ENCODE peak calls at places on chromosomes 6 and 20, in seven cellular contexts. R is psoas muscle, O is fibroblast of the aortic adventitia, U is left lung, J is prostate gland, A is NB4, F is RWPE2. K is an unnamed sample.
A peak's percentile ranks its signal among the peaks of the same experiment; 100 is the strongest.

GRCh38 chr6:19945843-19946358 is 108.7 kb downstream of the ID4 start:
- DNase-seq in R (no peak), F (no peak), O (no peak), U (no peak), A (no peak), J (no peak), K (no peak)

GRCh38 chr20:20220137-20220536 is 147.8 kb upstream of the INSM1 start:
- DNase-seq in O (no peak), F (no peak), U (no peak), J (no peak), R (no peak), A (no peak), K (no peak)

GRCh38 chr6:21997414-21998037 is 299.3 kb downstream of the PRL start:
- DNase-seq in U (no peak), R (no peak), F (no peak), A (no peak), J (no peak), O (no peak), K (no peak)

GRCh38 chr6:137707590-137708360 is 159.3 kb upstream of the TNFAIP3 start:
- DNase-seq in U (no peak), A (peak; percentile 91), O (peak; percentile 88), J (peak; percentile 61), F (peak; percentile 76), R (peak; percentile 60), K (no peak)

GRCh38 chr6:27414996-27415395 is 26.4 kb downstream of the ZNF391 start:
- DNase-seq in F (no peak), U (no peak), A (no peak), J (no peak), R (no peak), O (no peak), K (no peak)

GRCh38 chr6:89941031-89941775 is 46.9 kb downstream of the GJA10 start:
- DNase-seq in O (peak; percentile 50), U (no peak), J (peak; percentile 92), A (no peak), F (no peak), R (peak; percentile 67), K (no peak)

GRCh38 chr6:117555882-117556498 is 46.3 kb downstream of the GOPC start:
- DNase-seq in U (no peak), F (no peak), A (peak; percentile 53), O (peak; percentile 63), R (no peak), J (peak; percentile 36), K (no peak)

GRCh38 chr6:7108196-7108963 is 619 bp downstream of the RREB1 start:
- DNase-seq in O (peak; percentile 47), R (peak; percentile 82), A (peak; percentile 74), F (no peak), J (peak; percentile 45), U (peak; percentile 90), K (no peak)

GRCh38 chr6:125780540-125781306 is 10.0 kb upstream of the NCOA7 start:
- DNase-seq in J (peak; percentile 41), F (no peak), R (peak; percentile 72), U (peak; percentile 82), O (peak; percentile 93), A (peak; percentile 89), K (no peak)

GRCh38 chr6:125781307-125781868 is 9.4 kb upstream of the NCOA7 start:
- DNase-seq in F (no peak), R (no peak), A (no peak), O (peak; percentile 65), J (no peak), U (no peak), K (no peak)

GRCh38 chr6:125784365-125784764 is 6.4 kb upstream of the NCOA7 start:
- DNase-seq in R (no peak), U (no peak), F (no peak), O (peak; percentile 77), A (no peak), J (no peak), K (no peak)

DNA sequence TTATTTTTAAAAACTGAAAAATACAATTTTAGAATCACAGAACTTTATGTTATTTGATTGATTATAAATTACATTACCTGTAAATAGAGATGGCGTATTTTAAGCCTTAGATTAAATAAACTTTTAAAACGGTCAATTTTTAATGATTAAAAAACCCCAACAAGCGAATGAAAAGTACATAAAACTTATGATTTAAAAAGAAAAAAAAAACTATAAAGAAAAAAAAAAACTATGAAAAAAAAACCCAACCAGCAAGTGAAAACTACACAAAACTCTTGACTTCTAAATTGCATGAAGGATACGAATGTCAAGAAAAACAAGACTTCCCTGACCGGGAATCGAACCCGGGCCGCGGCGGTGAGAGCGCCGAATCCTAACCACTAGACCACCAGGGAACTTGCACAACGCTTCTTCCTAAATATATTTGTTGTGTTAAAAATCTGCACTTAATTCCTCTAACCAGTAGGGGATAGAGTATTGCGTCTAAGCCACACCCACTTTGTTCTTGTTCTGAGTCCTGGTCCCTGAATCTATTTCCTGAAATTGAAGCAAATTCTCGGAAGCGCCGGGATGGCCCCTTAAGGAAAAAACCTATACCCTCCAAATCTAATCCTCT is 10.7 kb upstream of the NCOA7 start:
- DNase-seq in A (peak; percentile 93), J (peak; percentile 86), U (peak; percentile 87), O (peak; percentile 97), R (peak; percentile 88), F (no peak), K (no peak)
- TF ChIP-seq CTCF in A (no peak), J (peak; percentile 83), U (no peak), O (peak; percentile 48), R (peak; percentile 19), F (no peak), K (peak; percentile 58)

DNA sequence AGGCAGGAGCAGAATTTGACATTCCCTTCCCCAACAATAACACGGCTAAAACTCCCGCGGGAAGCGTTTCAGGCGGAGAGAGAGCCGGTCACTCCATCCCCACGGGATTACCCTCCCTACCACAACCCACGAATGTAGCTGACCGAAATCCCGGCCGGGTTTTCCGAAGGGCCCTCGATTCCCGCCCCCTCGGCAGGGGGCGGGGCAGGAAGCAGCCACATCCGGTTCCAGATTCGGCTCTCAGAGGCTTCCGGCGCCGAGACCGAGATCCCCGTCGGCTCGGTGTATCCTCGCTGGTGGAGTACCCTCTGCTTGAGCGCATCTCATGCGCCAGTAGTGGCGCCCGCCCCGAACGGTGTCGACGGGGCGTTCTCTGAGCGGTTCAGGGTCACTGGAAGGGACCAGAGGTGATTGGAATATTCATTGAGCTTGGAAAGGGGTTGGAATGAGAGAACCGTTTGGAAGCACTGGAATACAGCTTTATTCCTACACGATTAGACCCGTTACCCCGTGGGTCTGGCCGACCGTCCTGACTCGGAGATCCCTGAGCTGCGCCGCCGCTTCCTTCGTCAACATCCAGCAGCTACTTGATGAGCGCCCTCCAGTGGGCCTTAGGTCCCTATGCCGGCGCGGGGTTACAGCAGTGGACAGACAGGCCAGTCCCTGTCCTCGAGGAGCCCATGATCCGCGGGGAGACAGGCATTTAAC is 649 bp upstream of the RGL2 start:
- DNase-seq in F (no peak), R (peak; percentile 96), A (peak; percentile 97), O (peak; percentile 91), J (peak; percentile 88), U (peak; percentile 95), K (peak; percentile 95)
- TF ChIP-seq CTCF in F (peak; percentile 86), R (peak; percentile 69), A (peak; percentile 74), O (peak; percentile 83), J (peak; percentile 78), U (peak; percentile 54), K (peak; percentile 91)

GRCh38 chr6:114195736-114196403 is 147.0 kb downstream of the HS3ST5 start:
- DNase-seq in J (no peak), F (no peak), O (no peak), R (no peak), U (no peak), A (no peak), K (no peak)

GRCh38 chr6:114202389-114202788 is 140.4 kb downstream of the HS3ST5 start:
- DNase-seq in F (no peak), U (no peak), J (no peak), A (no peak), O (no peak), R (no peak), K (no peak)

DNA sequence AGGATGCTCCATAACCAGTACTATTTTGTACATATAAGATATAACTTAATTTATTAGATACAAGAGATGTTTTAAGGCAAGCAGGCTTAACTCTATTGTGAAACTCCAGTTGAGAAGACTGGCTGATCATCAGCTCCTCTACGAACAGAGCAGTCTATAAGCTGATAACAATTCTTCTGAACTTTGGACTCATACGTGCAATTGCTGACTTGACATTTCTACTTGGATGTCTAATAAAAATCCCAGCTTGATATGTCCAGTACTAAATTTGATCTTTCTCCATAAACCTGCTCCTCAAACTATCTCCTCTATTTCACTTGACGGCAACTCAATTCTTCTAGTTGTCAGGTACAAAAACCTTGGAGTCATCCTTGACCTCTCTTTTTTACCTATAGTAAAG is 141.9 kb downstream of the HS3ST5 start:
- DNase-seq in O (no peak), F (no peak), J (no peak), R (no peak), A (no peak), U (no peak), K (no peak)
- TF ChIP-seq CTCF in O (no peak), F (no peak), J (no peak), R (no peak), A (no peak), U (no peak), K (no peak)

GRCh38 chr6:34246249-34246562 is 2.6 kb downstream of the SMIM29 start:
- DNase-seq in O (no peak), J (no peak), U (no peak), F (no peak), R (no peak), A (no peak), K (peak; percentile 0)

GRCh38 chr6:34247481-34248197 is 1.2 kb downstream of the SMIM29 start:
- DNase-seq in J (no peak), A (no peak), F (no peak), O (peak; percentile 28), R (no peak), U (peak; percentile 71), K (no peak)

GRCh38 chr6:34248727-34249468 is at the start of gene SMIM29:
- DNase-seq in A (peak; percentile 97), U (peak; percentile 100), R (peak; percentile 99), O (peak; percentile 93), J (peak; percentile 96), F (peak; percentile 95), K (no peak)

GRCh38 chr6:34248198-34248726 is 544 bp downstream of the SMIM29 start:
- DNase-seq in U (peak; percentile 94), F (no peak), R (peak; percentile 85), O (peak; percentile 28), J (no peak), A (peak; percentile 55), K (no peak)

DNA sequence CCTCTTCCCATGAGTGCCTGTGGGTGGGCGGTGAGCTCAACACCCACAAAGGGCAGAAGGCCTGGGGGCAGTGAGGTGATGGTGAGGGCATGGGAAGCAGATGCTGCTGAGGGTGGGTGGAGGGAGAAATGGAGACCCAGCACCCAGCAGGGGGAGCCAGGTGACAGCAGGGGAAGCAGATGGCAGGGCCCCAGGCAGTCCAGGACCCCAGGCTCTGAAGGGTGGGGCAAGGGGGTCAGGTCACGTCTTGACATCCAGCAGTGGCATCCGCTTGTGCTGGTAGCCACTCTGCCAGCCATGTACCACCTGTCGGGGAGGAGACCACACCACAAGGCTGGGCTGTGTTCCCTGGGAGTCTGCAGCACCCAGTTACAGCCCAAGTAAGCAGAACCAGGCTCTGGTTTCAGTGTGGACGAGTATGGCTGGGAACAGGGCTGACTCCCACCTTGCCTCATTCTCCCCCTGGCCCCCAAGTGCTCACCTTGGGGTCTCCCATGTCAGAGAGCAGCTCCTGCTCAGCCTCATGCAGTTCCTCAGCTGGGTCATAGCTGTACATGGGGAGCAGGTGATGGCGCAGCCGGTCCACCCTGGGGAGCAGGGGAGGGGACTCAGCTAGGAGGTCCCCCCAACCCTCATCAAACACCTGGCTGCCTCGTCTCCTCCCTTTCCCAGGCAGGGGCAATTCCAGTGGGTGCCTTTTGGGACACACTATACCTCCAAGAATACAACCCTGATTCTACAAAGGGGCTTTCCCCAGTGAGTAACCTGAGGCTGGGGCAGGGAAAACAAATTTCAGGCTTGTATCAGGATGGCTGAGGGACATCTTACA is 2.0 kb downstream of the SMIM29 start:
- DNase-seq in O (no peak), U (peak; percentile 72), J (no peak), A (peak; percentile 71), F (no peak), R (peak; percentile 68), K (no peak)
- TF ChIP-seq CTCF in O (peak; percentile 45), U (no peak), J (peak; percentile 31), A (peak; percentile 60), F (peak; percentile 51), R (peak; percentile 31), K (peak; percentile 75)